ENCODE peak calls at places on chromosomes 4 and X, in four cellular contexts. K, X, P and E are unnamed samples.

GRCh38 chrX:134580947-134581346 is 77.3 kb downstream of the PLAC1 start:
- DNase-seq in P (peak; percentile 11), X (no peak), K (no peak), E (peak; percentile 23)

GRCh38 chrX:17591741-17592110 is 145.6 kb upstream of the SCML1 start:
- DNase-seq in K (no peak), P (peak; percentile 81), X (no peak), E (peak; percentile 44)

GRCh38 chrX:52988985-52989917 is 30.9 kb upstream of the FAM156A start:
- DNase-seq in X (no peak), K (no peak), P (no peak), E (peak; percentile 63)

GRCh38 chr4:81555489-81555888 is 83.8 kb upstream of the RASGEF1B start:
- DNase-seq in P (no peak), K (no peak), X (no peak), E (no peak)

GRCh38 chr4:160848489-160848888 is 1315.3 kb downstream of the FSTL5 start:
- DNase-seq in P (no peak), K (no peak), X (no peak), E (no peak)

GRCh38 chrX:13110427-13111324 is 66.3 kb upstream of the FAM9C start:
- DNase-seq in P (peak; percentile 92), X (no peak), K (no peak), E (peak; percentile 56)

GRCh38 chr4:138868562-138868961 is 147.0 kb upstream of the NOCT start:
- DNase-seq in X (no peak), K (no peak), P (peak; percentile 73), E (no peak)

GRCh38 chr4:288891-289290 is 16.4 kb downstream of the ZNF732 start:
- DNase-seq in P (no peak), K (no peak), X (no peak), E (no peak)

GRCh38 chr4:45120163-45120562 is 393.8 kb upstream of the GNPDA2 start:
- DNase-seq in P (no peak), X (no peak), K (no peak), E (no peak)

GRCh38 chr4:53196872-53197759 is 168.7 kb downstream of the SCFD2 start:
- DNase-seq in X (no peak), K (peak; percentile 74), P (peak; percentile 90), E (no peak)

GRCh38 chr4:154822775-154823174 is 41.7 kb downstream of the RBM46 start:
- DNase-seq in P (peak; percentile 84), X (no peak), K (no peak), E (no peak)

GRCh38 chr4:82599336-82599735 is 37.5 kb upstream of the TMEM150C start:
- DNase-seq in P (no peak), X (peak; percentile 31), K (no peak), E (peak; percentile 19)

GRCh38 chr4:181796502-181796901 is 446.7 kb upstream of the TENM3 start:
- DNase-seq in X (no peak), P (peak; percentile 79), K (no peak), E (no peak)

GRCh38 chr4:47686294-47686872 is 151.5 kb downstream of the CORIN start:
- DNase-seq in P (peak; percentile 38), X (peak; percentile 19), K (peak; percentile 51), E (peak; percentile 61)

GRCh38 chr4:170305627-170306026 is 215.9 kb upstream of the AADAT start:
- DNase-seq in K (no peak), X (no peak), P (no peak), E (no peak)

GRCh38 chrX:47380268-47380667 is 9.9 kb downstream of the ZNF157 start:
- DNase-seq in K (no peak), P (no peak), X (no peak), E (peak; percentile 46)

GRCh38 chr4:109005523-109005922 is 242.7 kb upstream of the ETNPPL start:
- DNase-seq in P (peak; percentile 73), K (no peak), X (no peak), E (peak; percentile 3)

GRCh38 chrX:31260351-31260750 is 188.5 kb upstream of the FTHL17 start:
- DNase-seq in K (no peak), P (no peak), X (no peak), E (no peak)

GRCh38 chr4:154591890-154592289 is 1.3 kb upstream of the FGA start:
- DNase-seq in X (no peak), P (no peak), K (no peak), E (no peak)

GRCh38 chr4:20618010-20618409 is 82.2 kb upstream of the PACRGL start:
- DNase-seq in X (no peak), P (no peak), K (peak; percentile 12), E (peak; percentile 3)

GRCh38 chr4:88870428-88870827 is 172.8 kb upstream of the NAP1L5 start:
- DNase-seq in K (no peak), X (no peak), P (no peak), E (no peak)

GRCh38 chrX:131792789-131793462 is 230.2 kb upstream of the STK26 start:
- DNase-seq in P (peak; percentile 93), K (no peak), X (no peak), E (peak; percentile 99)

GRCh38 chrX:69109706-69110635 is 55.3 kb downstream of the PJA1 start:
- DNase-seq in K (no peak), P (peak; percentile 73), X (no peak), E (peak; percentile 73)

GRCh38 chr4:3299122-3299521 is 6.3 kb downstream of the RGS12 start:
- DNase-seq in P (no peak), K (no peak), X (no peak), E (no peak)

GRCh38 chr4:151606061-151606460 is 154.7 kb downstream of the GATB start:
- DNase-seq in X (no peak), K (no peak), P (no peak), E (no peak)

GRCh38 chr4:111994392-111994791 is 150.9 kb upstream of the FAM241A start:
- DNase-seq in P (no peak), X (no peak), K (no peak), E (no peak)

GRCh38 chr4:76090241-76090691 is 15.8 kb downstream of the ART3 start:
- DNase-seq in X (no peak), P (peak; percentile 94), K (no peak), E (peak; percentile 91)

GRCh38 chr4:100430441-100430840 is 87.4 kb downstream of the EMCN start:
- DNase-seq in X (no peak), K (no peak), P (no peak), E (no peak)
- H4K8ac ChIP-seq in X (no peak overlapping the region), K (no peak overlapping the region), P (no peak overlapping the region), E (no peak overlapping the region)

DNA sequence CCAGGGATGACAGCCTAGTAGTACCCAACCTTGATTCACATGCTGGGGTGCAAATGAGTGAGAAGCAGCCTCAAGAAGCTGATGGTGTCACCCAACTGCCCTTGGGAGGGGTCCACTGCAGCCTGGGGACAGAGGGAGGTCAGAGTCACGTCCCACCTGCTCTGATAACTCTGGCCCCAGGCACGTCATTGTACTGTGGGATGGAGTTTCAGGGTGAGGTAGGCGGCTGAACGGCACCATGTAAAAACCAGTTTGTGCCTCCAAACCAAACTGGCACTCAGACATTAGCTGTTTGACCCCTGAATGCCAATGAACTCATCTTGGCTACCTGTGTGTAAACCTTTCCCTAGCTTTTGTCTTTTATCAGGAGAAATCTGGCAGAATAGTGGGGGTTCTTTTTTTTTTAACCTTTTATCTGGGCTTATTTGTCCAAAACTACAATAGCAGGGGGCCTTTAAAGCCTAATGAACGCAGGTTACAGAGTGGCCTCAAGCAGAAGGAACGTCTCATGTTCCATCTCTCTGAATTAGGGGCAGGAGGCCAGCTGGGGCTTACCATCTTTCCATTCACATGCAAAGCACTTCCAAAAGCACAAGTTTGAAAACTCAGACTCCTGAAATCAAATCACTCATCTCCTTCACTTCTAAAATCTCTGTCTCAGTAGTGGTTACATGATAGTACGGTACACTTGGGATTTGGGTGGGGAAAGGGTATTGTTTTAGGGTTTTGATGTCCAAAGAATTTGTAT is 89.4 kb downstream of the IRF2 start:
- DNase-seq in K (no peak), X (no peak), P (peak; percentile 46), E (no peak)
- H3K4me1 ChIP-seq in K (peaks cover 24% of the 10 kb centered on the region), X (peaks cover 26% of the 10 kb centered on the region), P (peaks cover 27% of the 10 kb centered on the region), E (peaks cover 11% of the 10 kb centered on the region)

DNA sequence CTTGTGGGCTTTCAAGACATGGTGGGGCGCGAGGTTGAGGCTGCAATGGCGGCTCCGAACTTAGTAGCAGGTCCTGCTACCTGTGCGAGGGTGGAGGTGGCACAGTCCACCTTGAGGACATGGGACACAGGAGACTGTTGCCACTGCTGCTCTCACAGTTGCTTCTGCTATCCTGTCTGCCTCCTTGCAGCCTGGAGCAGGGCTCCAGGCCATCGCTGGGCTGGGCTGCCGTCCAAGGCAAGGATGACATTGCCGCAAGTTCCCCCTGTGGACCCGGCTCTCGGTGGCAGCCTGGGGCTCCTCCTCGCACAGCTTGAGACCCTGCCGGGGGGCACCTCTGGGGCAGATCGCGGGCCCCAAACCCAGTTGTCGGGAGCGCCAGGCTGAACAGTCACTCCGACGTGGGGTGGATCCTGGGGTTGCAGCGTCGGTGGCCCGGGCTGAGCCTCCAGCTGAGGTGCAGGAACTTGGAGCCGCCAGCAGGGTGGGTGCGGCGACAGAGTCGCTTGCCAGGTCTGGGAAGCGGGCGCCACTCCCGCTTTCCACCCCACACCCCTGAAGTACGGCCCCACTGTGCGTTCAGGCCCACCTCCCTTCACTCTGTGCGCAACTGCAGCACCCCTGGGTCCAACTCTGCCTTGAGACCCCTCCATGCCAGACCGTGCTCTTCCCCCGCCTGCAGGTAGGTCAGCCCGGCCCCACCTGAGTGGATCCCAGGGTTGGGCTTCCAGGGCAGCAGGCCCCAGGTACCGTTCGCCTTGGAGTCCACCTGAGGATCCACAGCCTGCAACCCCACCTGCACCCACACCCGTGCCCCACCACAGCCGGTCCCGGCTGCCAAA is 192.7 kb upstream of the NUDT6 start:
- DNase-seq in X (no peak), K (no peak), P (no peak), E (no peak)
- H4K91ac ChIP-seq in X (no peak overlapping the region), K (no peak overlapping the region), P (no peak overlapping the region), E (no peak overlapping the region)

GRCh38 chr4:31237242-31237641 is 517.1 kb downstream of the PCDH7 start:
- DNase-seq in K (no peak), P (no peak), X (no peak), E (no peak)

GRCh38 chr4:31230579-31230978 is 510.4 kb downstream of the PCDH7 start:
- DNase-seq in K (no peak), X (no peak), P (no peak), E (no peak)

GRCh38 chr4:31235961-31236360 is 515.8 kb downstream of the PCDH7 start:
- DNase-seq in K (no peak), X (no peak), P (no peak), E (no peak)

GRCh38 chr4:31236635-31237173 is 516.5 kb downstream of the PCDH7 start:
- DNase-seq in P (no peak), K (no peak), X (no peak), E (no peak)

GRCh38 chr4:31234494-31234893 is 514.3 kb downstream of the PCDH7 start:
- DNase-seq in X (peak; percentile 23), P (no peak), K (no peak), E (no peak)
- H4K8ac ChIP-seq in X (no peak overlapping the region), P (no peak overlapping the region), K (no peak overlapping the region), E (no peak overlapping the region)